ENCODE peak calls at places on chromosomes 11 and 22, in four cellular contexts. L, U, I and A are unnamed samples.

GRCh38 chr11:44989831-44990566 is 39.3 kb upstream of the TP53I11 start:
- DNase-seq in L (no peak), U (peak; percentile 69), I (no peak), A (no peak)

GRCh38 chr11:96215826-96216225 is 127.2 kb downstream of the MAML2 start:
- DNase-seq in L (no peak), U (no peak), I (no peak), A (no peak)

GRCh38 chr11:94895451-94895850 is 77.9 kb downstream of the CWC15 start:
- DNase-seq in L (no peak), U (no peak), I (no peak), A (no peak)

GRCh38 chr22:48881326-48881980 is 946.2 kb downstream of the BRD1 start:
- DNase-seq in L (no peak), U (no peak), I (no peak), A (no peak)

GRCh38 chr22:48794906-48795305 is 1032.8 kb downstream of the BRD1 start:
- DNase-seq in L (no peak), U (no peak), I (no peak), A (no peak)

GRCh38 chr22:30511109-30511508 is 5.6 kb upstream of the SEC14L4 start:
- DNase-seq in L (no peak), U (no peak), I (no peak), A (no peak)

GRCh38 chr11:57283231-57283990 is 41.3 kb downstream of the TNKS1BP1 start:
- DNase-seq in L (no peak), U (no peak), I (no peak), A (no peak)

GRCh38 chr11:102653744-102654291 is 28.7 kb upstream of the MMP20 start:
- DNase-seq in L (no peak), U (no peak), I (no peak), A (no peak)

GRCh38 chr11:2668876-2669275 is 30.9 kb downstream of the KCNQ1OT1 start:
- DNase-seq in L (no peak), U (no peak), I (no peak), A (no peak)

DNA sequence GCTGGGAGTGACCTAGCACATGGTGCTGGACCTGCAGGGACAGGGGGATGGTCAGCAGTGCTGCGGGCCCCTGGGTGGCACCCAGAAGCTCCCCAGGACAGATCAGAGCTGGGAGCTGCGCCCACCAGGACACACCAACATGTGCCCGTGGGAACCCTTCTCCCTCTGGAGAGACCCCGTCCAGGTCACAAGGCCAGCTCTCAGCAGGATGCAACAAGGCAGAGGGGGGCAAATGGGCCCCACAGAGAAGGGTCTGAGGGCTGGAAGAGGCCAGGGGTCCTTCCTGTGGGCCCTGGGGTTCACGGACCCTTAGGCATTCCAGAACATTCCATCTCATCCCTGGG is 6.2 kb downstream of the DUSP8 start:
- DNase-seq in L (no peak), U (no peak), I (no peak), A (no peak)
- TF ChIP-seq FOXM1 in L (no peak), U (no peak), I (no peak), A (no peak)

GRCh38 chr22:20210473-20211059 is 57.6 kb downstream of the RTN4R start:
- DNase-seq in L (no peak), U (no peak), I (no peak), A (no peak)

GRCh38 chr22:20212754-20213699 is 55.1 kb downstream of the RTN4R start:
- DNase-seq in L (no peak), U (peak; percentile 69), I (no peak), A (no peak)

GRCh38 chr22:20211409-20211996 is 56.6 kb downstream of the RTN4R start:
- DNase-seq in L (no peak), U (no peak), I (no peak), A (no peak)

GRCh38 chr22:20213833-20214708 is 54.0 kb downstream of the RTN4R start:
- DNase-seq in L (no peak), U (no peak), I (no peak), A (no peak)

DNA sequence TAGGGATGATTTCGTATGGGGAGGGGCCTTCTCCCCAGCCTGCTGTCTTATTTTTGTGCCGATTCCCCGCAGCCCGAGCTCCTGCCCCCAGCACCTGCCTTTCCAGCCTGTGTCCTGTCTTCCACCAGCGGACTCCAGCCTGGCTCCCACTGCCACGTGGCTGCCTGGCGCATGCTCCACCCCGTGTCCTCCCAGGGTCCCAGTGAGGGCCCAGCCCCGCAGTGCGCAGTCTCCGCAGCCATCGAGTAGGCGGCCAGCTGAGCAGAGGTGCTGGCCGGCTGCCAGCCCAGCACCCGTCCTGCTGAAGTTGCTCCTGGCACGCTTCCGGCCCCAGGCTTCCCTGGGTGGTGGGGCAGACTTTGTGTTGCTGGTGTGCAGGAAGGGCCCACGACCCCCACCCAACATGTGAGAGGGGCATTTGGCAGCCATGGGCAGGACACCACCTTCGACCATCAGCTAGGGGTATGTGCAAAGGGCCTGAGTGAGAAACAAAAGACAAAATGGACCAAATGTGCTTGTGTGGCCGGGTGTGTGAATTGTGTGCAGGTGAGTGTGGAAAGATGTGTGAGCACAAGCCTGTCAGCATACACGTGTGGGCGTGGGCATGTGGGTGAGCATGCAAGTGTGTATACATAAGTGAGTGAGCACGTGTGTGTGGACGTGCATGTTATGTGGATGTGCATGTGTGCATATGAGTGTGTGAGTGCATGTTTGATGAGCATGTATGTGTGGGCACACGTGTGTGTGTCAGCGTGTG is 55.9 kb downstream of the RTN4R start:
- DNase-seq in L (no peak), U (peak; percentile 94), I (peak; percentile 93), A (no peak)
- TF ChIP-seq FOXM1 in L (no peak), U (no peak), I (no peak), A (no peak)

DNA sequence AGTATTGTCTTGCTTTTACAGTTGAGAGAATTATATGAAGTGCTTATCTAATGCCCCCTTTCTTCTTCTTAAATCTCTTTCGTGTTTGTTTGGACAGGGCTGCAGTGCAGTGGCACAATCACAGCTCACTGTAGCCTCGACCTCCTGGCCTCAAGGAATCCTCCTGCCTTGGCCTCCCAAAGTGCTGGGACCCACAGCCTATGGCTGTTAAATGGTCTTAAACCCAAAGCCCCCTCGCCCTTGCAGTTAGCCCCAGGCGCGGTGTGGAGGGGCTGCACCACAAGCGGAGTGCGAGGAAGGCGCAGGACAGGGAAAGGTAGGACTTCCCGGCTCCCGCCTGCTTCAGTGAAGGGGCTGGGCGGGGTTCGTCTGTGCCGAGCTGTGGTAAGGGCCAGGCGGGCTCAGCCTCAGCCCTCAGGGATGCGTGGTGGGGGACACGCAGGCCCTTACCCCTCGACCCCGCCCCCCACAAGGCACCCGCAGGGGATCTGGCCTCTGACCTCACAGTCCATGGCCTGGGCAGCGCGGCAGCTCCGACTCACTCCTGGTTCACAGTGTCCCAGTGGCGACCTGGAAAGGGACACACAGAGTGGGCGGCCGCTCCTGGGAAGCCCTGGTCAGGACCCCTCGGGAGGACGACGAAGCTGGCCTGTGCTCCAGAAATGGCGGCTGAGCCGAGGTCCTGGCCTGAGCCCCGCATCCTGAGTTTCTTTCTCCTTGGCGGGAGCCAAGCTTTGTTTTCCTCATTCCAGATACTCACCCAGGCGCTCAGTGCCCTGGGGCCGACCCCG is 24.5 kb downstream of the BID start:
- DNase-seq in L (no peak), U (no peak), I (no peak), A (no peak)
- TF ChIP-seq FOXM1 in L (no peak), U (no peak), I (no peak), A (no peak)

GRCh38 chr11:13304655-13305340 is 27.2 kb downstream of the BMAL1 start:
- DNase-seq in L (no peak), U (no peak), I (no peak), A (no peak)
- TF ChIP-seq FOXM1 in L (no peak), U (no peak), I (no peak), A (no peak)

GRCh38 chr11:122847437-122847836 is 9.1 kb downstream of the CRTAM start:
- DNase-seq in L (no peak), U (no peak), I (no peak), A (no peak)
- TF ChIP-seq FOXM1 in L (no peak), U (no peak), I (no peak), A (no peak)

DNA sequence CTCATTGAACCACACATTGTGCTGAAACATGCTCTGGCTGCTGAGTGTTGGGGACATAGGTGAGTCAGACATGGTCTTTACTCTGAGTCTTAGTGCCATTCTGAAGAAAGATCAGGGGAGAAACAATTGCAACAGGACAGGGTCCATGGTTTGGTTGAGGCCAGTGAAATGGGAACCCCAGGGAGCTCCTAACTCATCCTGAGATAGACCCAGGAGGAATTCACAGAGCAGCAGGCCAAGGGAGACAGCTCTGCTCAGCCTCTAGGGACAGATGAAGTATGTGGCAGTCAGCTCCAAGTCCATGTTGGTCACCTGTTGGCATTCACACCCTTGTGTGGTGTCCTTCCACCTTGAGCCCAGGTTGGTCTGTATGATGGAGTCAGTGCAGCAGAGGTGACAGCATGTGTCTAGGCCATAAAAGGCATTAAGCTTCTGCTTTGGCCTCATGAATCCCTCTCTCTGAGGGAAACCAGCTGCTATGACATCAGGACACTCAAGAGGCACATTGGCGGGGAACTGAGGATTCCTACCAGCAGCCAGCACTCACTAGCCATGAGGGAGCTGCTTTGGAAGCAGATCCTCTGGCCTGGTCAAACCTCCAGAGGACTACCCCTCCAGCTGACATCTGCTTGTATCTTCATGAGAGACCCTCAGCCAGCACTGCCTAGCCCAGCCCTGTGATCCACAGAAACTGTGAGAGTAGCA is 50.3 kb upstream of the MYEOV start:
- DNase-seq in L (no peak), U (no peak), I (no peak), A (no peak)
- TF ChIP-seq FOXM1 in L (no peak), U (no peak), I (no peak), A (no peak)

GRCh38 chr22:39450258-39450955 is 6.4 kb upstream of the MGAT3 start:
- DNase-seq in L (no peak), U (no peak), I (no peak), A (no peak)

GRCh38 chr22:39446239-39446721 is 10.5 kb upstream of the MGAT3 start:
- DNase-seq in L (no peak), U (no peak), I (peak; percentile 42), A (no peak)

GRCh38 chr22:39444937-39445465 is 11.8 kb upstream of the MGAT3 start:
- DNase-seq in L (no peak), U (no peak), I (no peak), A (no peak)

GRCh38 chr22:39449708-39450107 is 7.1 kb upstream of the MGAT3 start:
- DNase-seq in L (no peak), U (no peak), I (no peak), A (no peak)

DNA sequence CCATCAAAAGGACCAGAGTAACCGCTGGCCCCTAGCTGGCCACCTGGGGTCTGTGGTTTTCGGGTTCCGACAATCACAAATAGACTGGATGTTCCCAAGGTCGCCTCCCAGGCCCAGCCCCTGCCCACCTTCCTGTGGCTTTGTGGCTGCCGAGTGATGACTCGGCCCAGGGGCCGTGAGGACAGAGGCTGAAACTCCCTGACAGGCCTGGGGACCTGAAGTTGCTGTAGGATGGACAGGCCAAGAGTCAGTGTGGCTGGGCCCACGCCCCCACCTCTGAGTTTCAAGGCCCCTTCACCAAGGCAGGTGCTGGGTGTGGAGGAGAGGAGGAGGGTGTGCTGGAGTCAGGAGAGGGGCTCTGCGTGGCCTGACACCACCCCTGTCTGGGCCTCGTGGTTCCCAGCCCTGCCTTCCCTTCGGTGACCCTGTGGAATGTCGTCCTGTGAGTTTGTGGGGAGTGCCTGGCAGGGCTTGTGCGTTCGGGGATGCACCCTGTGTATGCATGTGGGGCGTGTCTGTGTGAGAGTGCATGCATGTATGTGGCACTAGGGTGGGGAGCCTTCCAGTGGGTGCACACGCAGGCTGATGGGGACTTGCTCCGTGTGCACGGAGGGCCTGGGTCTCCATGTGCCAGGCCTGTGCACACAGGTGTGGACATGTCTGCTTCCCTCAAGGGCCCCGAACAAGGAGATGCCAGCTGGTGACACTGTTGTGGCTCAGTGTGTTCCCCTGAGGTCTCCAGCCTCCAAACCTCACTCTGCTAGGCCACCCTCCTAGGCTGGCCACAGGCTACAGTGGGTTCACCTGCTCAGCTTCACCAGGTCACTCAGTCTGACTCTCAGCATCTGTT is 8.4 kb upstream of the MGAT3 start:
- DNase-seq in L (no peak), U (no peak), I (no peak), A (no peak)
- TF ChIP-seq FOXM1 in L (no peak), U (no peak), I (no peak), A (no peak)